ENCODE peak calls at places on chromosomes 7 and 10, in six cellular contexts. F is foreskin fibroblast, R is lower leg skin, T is AG09319, Q is tibial artery, C is heart left ventricle. W is an unnamed sample.
A peak's percentile ranks its signal among the peaks of the same experiment; 100 is the strongest.

GRCh38 chr7:30176463-30177090 is 41.8 kb downstream of the MTURN start:
- DNase-seq in R (peak; percentile 81), C (no peak), T (no peak), F (no peak), Q (no peak), W (no peak)

GRCh38 chr10:9149134-9149533 is 1094.6 kb downstream of the GATA3 start:
- DNase-seq in Q (no peak), F (no peak), T (no peak), R (no peak), C (no peak), W (no peak)

GRCh38 chr10:47412177-47412730 is 28.2 kb upstream of the ZNF488 start:
- DNase-seq in C (no peak), F (no peak), T (no peak), R (no peak), Q (no peak), W (no peak)

GRCh38 chr10:49776851-49777250 is 14.7 kb upstream of the OGDHL start:
- DNase-seq in Q (no peak), R (no peak), F (no peak), T (no peak), C (no peak), W (no peak)

GRCh38 chr7:131164025-131164899 is 163.4 kb upstream of the MKLN1 start:
- DNase-seq in Q (no peak), C (no peak), R (no peak), T (peak; percentile 55), F (peak; percentile 84), W (no peak)

GRCh38 chr10:59754951-59755350 is 1.7 kb upstream of the MRLN start:
- DNase-seq in R (no peak), Q (no peak), T (no peak), C (no peak), F (no peak), W (no peak)

GRCh38 chr10:30538086-30538485 is 91.5 kb downstream of the LYZL2 start:
- DNase-seq in T (no peak), C (no peak), R (no peak), F (no peak), Q (no peak), W (no peak)

GRCh38 chr7:139752600-139752999 is 25.2 kb downstream of the HIPK2 start:
- DNase-seq in T (no peak), F (no peak), Q (no peak), C (no peak), R (peak; percentile 34), W (no peak)

GRCh38 chr10:20443094-20443493 is 454.0 kb downstream of the NEBL start:
- DNase-seq in R (no peak), C (no peak), F (no peak), T (no peak), Q (no peak), W (no peak)

GRCh38 chr10:32317795-32318194 is 29.2 kb downstream of the EPC1 start:
- DNase-seq in R (no peak), C (no peak), T (no peak), F (no peak), Q (no peak), W (no peak)

GRCh38 chr7:151143261-151144015 is 24.1 kb downstream of the GBX1 start:
- DNase-seq in R (no peak), F (no peak), Q (peak; percentile 59), C (no peak), T (no peak), W (peak; percentile 37)

GRCh38 chr10:103542764-103543616 is 49.5 kb downstream of the NEURL1 start:
- DNase-seq in C (peak; percentile 49), T (no peak), F (peak; percentile 23), Q (peak; percentile 47), R (peak; percentile 78), W (no peak)

GRCh38 chr10:72094574-72094973 is 6.2 kb upstream of the SPOCK2 start:
- DNase-seq in R (no peak), T (no peak), F (no peak), C (no peak), Q (no peak), W (no peak)

GRCh38 chr10:72097448-72098300 is 9.3 kb upstream of the SPOCK2 start:
- DNase-seq in Q (no peak), C (no peak), R (no peak), F (peak; percentile 76), T (peak; percentile 79), W (no peak)

GRCh38 chr10:72095195-72095594 is 6.8 kb upstream of the SPOCK2 start:
- DNase-seq in R (no peak), F (no peak), C (no peak), T (no peak), Q (no peak), W (no peak)

GRCh38 chr10:72098301-72099053 is 10.1 kb upstream of the SPOCK2 start:
- DNase-seq in T (no peak), F (no peak), C (no peak), R (no peak), Q (no peak), W (no peak)

GRCh38 chr10:72096115-72097000 is 8.0 kb upstream of the SPOCK2 start:
- DNase-seq in Q (no peak), R (no peak), C (no peak), F (no peak), T (no peak), W (no peak)
- TF ChIP-seq CTCF in Q (no peak), R (no peak), C (no peak), F (no peak), T (no peak), W (no peak)

DNA sequence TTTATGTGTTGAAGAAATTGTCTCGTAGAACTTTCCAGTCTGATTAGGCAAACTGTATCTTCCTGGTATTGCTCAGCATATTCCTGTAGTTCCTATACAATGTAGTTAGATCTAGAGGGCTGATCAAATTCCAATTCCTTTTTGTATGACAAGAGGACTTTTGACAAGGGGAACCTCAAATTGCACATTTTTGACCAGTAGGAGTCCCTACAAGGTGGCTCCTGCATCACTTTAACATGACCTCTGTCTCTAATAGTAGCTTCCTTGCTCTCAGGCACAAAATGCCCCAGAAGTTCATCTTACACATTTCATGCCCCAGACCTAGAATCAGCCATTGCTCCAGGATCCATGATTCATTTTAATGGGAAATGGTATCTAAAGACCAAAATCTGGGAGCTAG is 18.7 kb downstream of the HERPUD2 start:
- DNase-seq in R (no peak), Q (no peak), C (no peak), F (no peak), T (no peak), W (no peak)
- TF ChIP-seq CTCF in R (no peak), Q (no peak), C (no peak), F (no peak), T (no peak), W (no peak)

GRCh38 chr10:115604627-115605026 is 511.5 kb downstream of the ATRNL1 start:
- DNase-seq in T (no peak), Q (no peak), C (no peak), F (peak; percentile 10), R (no peak), W (no peak)

GRCh38 chr10:115606081-115606480 is 512.9 kb downstream of the ATRNL1 start:
- DNase-seq in T (no peak), R (no peak), Q (no peak), F (peak; percentile 24), C (no peak), W (no peak)

GRCh38 chr10:115606727-115607126 is 513.6 kb downstream of the ATRNL1 start:
- DNase-seq in C (no peak), Q (no peak), R (no peak), F (no peak), T (no peak), W (no peak)
- TF ChIP-seq CTCF in C (no peak), Q (no peak), R (no peak), F (no peak), T (no peak), W (no peak)

DNA sequence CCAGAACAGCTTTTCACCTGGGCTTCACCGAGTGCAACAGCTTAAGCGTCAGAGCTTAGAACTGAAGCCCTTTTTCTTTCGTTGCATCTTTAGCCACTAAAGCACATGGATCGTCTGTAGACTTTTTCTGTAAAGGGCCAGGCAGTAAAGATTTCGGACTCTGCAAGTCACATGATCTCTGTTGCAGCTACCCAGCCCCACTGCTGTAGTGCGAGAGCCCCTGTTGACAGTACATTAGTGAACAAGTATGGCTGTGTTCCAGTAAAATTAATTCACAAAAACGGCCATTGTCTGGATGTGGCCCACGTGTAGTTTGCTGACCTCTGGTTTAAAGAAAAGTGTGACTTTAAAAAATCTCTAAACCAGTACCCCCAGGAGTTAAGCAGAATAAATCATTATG is 39.4 kb downstream of the FBH1 start:
- DNase-seq in Q (no peak), C (no peak), F (no peak), T (no peak), R (no peak), W (no peak)
- TF ChIP-seq CTCF in Q (no peak), C (no peak), F (no peak), T (no peak), R (no peak), W (no peak)

DNA sequence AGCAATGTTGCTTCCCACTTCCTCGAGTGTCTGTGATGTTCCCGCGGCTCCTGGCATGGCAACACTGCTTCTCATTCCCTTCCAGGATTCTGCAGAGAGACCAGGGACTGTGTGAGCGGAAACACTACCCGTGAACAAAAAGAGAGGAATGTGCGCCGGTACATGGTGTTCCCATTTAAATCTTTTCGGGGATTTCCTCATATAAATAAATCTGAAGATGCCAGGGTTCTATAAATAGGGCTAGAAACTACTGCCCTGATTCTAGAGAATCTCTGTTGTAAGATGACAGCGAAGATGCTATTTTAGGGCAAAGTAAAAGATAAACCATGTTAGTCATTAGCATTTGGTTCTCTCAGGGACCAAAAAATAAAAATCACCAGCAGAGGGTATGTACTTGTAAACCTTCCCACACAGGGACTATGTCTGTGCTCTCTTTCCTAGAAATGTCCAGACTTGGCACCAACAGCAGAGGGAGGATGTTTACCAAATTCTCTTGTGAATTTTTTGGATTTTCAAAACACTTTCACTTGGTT is 92.2 kb upstream of the DDC start:
- DNase-seq in R (peak; percentile 93), F (peak; percentile 86), Q (peak; percentile 91), T (no peak), C (no peak), W (no peak)
- TF ChIP-seq CTCF in R (no peak), F (peak; percentile 12), Q (peak; percentile 27), T (peak; percentile 4), C (no peak), W (peak; percentile 45)

DNA sequence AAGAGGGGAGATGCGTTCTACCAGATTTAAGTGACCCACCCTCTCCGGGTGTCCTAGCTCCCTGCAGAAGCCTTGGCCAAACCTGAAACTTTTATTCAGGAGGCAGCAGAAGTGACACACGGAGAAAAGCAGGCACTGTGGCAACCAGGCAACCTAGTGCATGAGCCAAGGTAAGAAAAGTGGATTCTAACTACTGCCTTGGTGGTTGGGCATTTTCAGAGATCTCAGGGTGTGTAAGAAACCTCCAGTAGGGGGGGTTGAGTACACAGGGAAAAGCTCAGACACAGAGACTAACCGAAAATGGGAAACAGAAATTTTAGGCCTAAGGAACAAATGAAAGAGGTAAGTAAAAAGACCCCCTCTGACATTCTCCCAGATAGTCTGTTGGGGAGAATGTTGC is 645.7 kb downstream of the ANKRD7 start:
- DNase-seq in R (no peak), C (no peak), Q (no peak), F (no peak), T (no peak), W (no peak)
- TF ChIP-seq CTCF in R (no peak), C (no peak), Q (no peak), F (no peak), T (no peak), W (peak; percentile 24)

W was measured in right lobe of liver.